ENCODE peak calls at places on chromosome 7, in seven cellular contexts. One of them, this sample, is unnamed.

GRCh38 chr7:21903074-21903786 is 42.5 kb downstream of the CDCA7L start:
- DNase-seq in tibial artery: no peak
- DNase-seq in kidney: no peak
- DNase-seq in fibroblast of mammary gland: peak; percentile 58
- DNase-seq in CD4-positive, alpha-beta T cell: no peak
- DNase-seq in foreskin keratinocyte: no peak
- DNase-seq in lung: no peak
- DNase-seq in this sample: no peak

GRCh38 chr7:23422384-23422783 is 47.9 kb downstream of the IGF2BP3 start:
- DNase-seq in tibial artery: no peak
- DNase-seq in kidney: no peak
- DNase-seq in fibroblast of mammary gland: no peak
- DNase-seq in CD4-positive, alpha-beta T cell: no peak
- DNase-seq in foreskin keratinocyte: no peak
- DNase-seq in lung: no peak
- DNase-seq in this sample: no peak

GRCh38 chr7:27520828-27521790 is 141.6 kb downstream of the HIBADH start:
- DNase-seq in tibial artery: no peak
- DNase-seq in kidney: peak; percentile 76
- DNase-seq in fibroblast of mammary gland: peak; percentile 87
- DNase-seq in CD4-positive, alpha-beta T cell: no peak
- DNase-seq in foreskin keratinocyte: no peak
- DNase-seq in lung: peak; percentile 44
- DNase-seq in this sample: no peak

GRCh38 chr7:1236831-1237701 is 4.4 kb downstream of the UNCX start:
- DNase-seq in tibial artery: no peak
- DNase-seq in kidney: no peak
- DNase-seq in fibroblast of mammary gland: no peak
- DNase-seq in CD4-positive, alpha-beta T cell: no peak
- DNase-seq in foreskin keratinocyte: no peak
- DNase-seq in lung: no peak
- DNase-seq in this sample: no peak

GRCh38 chr7:36475371-36475770 is 85.7 kb downstream of the ANLN start:
- DNase-seq in tibial artery: no peak
- DNase-seq in kidney: no peak
- DNase-seq in fibroblast of mammary gland: no peak
- DNase-seq in CD4-positive, alpha-beta T cell: no peak
- DNase-seq in foreskin keratinocyte: no peak
- DNase-seq in lung: no peak
- DNase-seq in this sample: no peak

GRCh38 chr7:54810401-54810800 is 51.4 kb upstream of the SEC61G start:
- DNase-seq in tibial artery: no peak
- DNase-seq in kidney: no peak
- DNase-seq in fibroblast of mammary gland: no peak
- DNase-seq in CD4-positive, alpha-beta T cell: no peak
- DNase-seq in foreskin keratinocyte: no peak
- DNase-seq in lung: no peak
- DNase-seq in this sample: no peak

GRCh38 chr7:95686109-95686508 is 86.2 kb upstream of the DYNC1I1 start:
- DNase-seq in tibial artery: peak; percentile 68
- DNase-seq in kidney: no peak
- DNase-seq in fibroblast of mammary gland: peak; percentile 76
- DNase-seq in CD4-positive, alpha-beta T cell: no peak
- DNase-seq in foreskin keratinocyte: peak; percentile 22
- DNase-seq in lung: peak; percentile 32
- DNase-seq in this sample: no peak

GRCh38 chr7:30142710-30143109 is 7.9 kb downstream of the MTURN start:
- DNase-seq in tibial artery: peak; percentile 83
- DNase-seq in kidney: no peak
- DNase-seq in fibroblast of mammary gland: peak; percentile 74
- DNase-seq in CD4-positive, alpha-beta T cell: no peak
- DNase-seq in foreskin keratinocyte: peak; percentile 87
- DNase-seq in lung: peak; percentile 65
- DNase-seq in this sample: no peak

GRCh38 chr7:124411796-124412195 is 353.8 kb downstream of the GPR37 start:
- DNase-seq in tibial artery: no peak
- DNase-seq in kidney: no peak
- DNase-seq in fibroblast of mammary gland: no peak
- DNase-seq in CD4-positive, alpha-beta T cell: no peak
- DNase-seq in foreskin keratinocyte: no peak
- DNase-seq in lung: no peak
- DNase-seq in this sample: no peak

GRCh38 chr7:119196183-119196582 is 971.7 kb downstream of the ANKRD7 start:
- DNase-seq in tibial artery: no peak
- DNase-seq in kidney: no peak
- DNase-seq in fibroblast of mammary gland: no peak
- DNase-seq in CD4-positive, alpha-beta T cell: no peak
- DNase-seq in foreskin keratinocyte: peak; percentile 41
- DNase-seq in lung: no peak
- DNase-seq in this sample: no peak

GRCh38 chr7:138980575-138981285 is 459 bp downstream of the KIAA1549 start:
- DNase-seq in tibial artery: no peak
- DNase-seq in kidney: peak; percentile 78
- DNase-seq in fibroblast of mammary gland: no peak
- DNase-seq in CD4-positive, alpha-beta T cell: no peak
- DNase-seq in foreskin keratinocyte: no peak
- DNase-seq in lung: no peak
- DNase-seq in this sample: peak; percentile 80

GRCh38 chr7:139725077-139725476 is 52.7 kb downstream of the HIPK2 start:
- DNase-seq in tibial artery: peak; percentile 52
- DNase-seq in kidney: no peak
- DNase-seq in fibroblast of mammary gland: peak; percentile 96
- DNase-seq in CD4-positive, alpha-beta T cell: no peak
- DNase-seq in foreskin keratinocyte: no peak
- DNase-seq in lung: no peak
- DNase-seq in this sample: no peak

GRCh38 chr7:39589323-39590111 is 23.3 kb downstream of the YAE1 start:
- DNase-seq in tibial artery: no peak
- DNase-seq in kidney: no peak
- DNase-seq in fibroblast of mammary gland: peak; percentile 84
- DNase-seq in CD4-positive, alpha-beta T cell: peak; percentile 24
- DNase-seq in foreskin keratinocyte: peak; percentile 89
- DNase-seq in lung: no peak
- DNase-seq in this sample: peak; percentile 57

GRCh38 chr7:125118444-125118843 is 188.8 kb upstream of the POT1 start:
- DNase-seq in tibial artery: no peak
- DNase-seq in kidney: no peak
- DNase-seq in fibroblast of mammary gland: peak; percentile 3
- DNase-seq in CD4-positive, alpha-beta T cell: no peak
- DNase-seq in foreskin keratinocyte: peak; percentile 73
- DNase-seq in lung: no peak
- DNase-seq in this sample: no peak

GRCh38 chr7:12491526-12491925 is 79.0 kb upstream of the SCIN start:
- DNase-seq in tibial artery: no peak
- DNase-seq in kidney: no peak
- DNase-seq in fibroblast of mammary gland: no peak
- DNase-seq in CD4-positive, alpha-beta T cell: no peak
- DNase-seq in foreskin keratinocyte: no peak
- DNase-seq in lung: no peak
- DNase-seq in this sample: no peak

GRCh38 chr7:128366986-128367385 is 5.5 kb upstream of the PRRT4 start:
- DNase-seq in tibial artery: no peak
- DNase-seq in kidney: no peak
- DNase-seq in fibroblast of mammary gland: no peak
- DNase-seq in CD4-positive, alpha-beta T cell: no peak
- DNase-seq in foreskin keratinocyte: no peak
- DNase-seq in lung: no peak
- DNase-seq in this sample: no peak

GRCh38 chr7:135143874-135144668 is 3.8 kb upstream of the TMEM140 start:
- DNase-seq in tibial artery: no peak
- DNase-seq in kidney: no peak
- DNase-seq in fibroblast of mammary gland: no peak
- DNase-seq in CD4-positive, alpha-beta T cell: no peak
- DNase-seq in foreskin keratinocyte: no peak
- DNase-seq in lung: no peak
- DNase-seq in this sample: no peak

GRCh38 chr7:133301444-133301843 is 48.6 kb downstream of the EXOC4 start:
- DNase-seq in tibial artery: no peak
- DNase-seq in kidney: no peak
- DNase-seq in fibroblast of mammary gland: peak; percentile 15
- DNase-seq in CD4-positive, alpha-beta T cell: no peak
- DNase-seq in foreskin keratinocyte: no peak
- DNase-seq in lung: no peak
- DNase-seq in this sample: no peak

GRCh38 chr7:116062666-116063065 is 32.1 kb upstream of the TFEC start:
- DNase-seq in tibial artery: no peak
- DNase-seq in kidney: no peak
- DNase-seq in fibroblast of mammary gland: no peak
- DNase-seq in CD4-positive, alpha-beta T cell: no peak
- DNase-seq in foreskin keratinocyte: no peak
- DNase-seq in lung: no peak
- DNase-seq in this sample: no peak

GRCh38 chr7:25845341-25845923 is 306.6 kb upstream of the NFE2L3 start:
- DNase-seq in tibial artery: no peak
- DNase-seq in kidney: no peak
- DNase-seq in fibroblast of mammary gland: no peak
- DNase-seq in CD4-positive, alpha-beta T cell: no peak
- DNase-seq in foreskin keratinocyte: no peak
- DNase-seq in lung: no peak
- DNase-seq in this sample: no peak

GRCh38 chr7:41573017-41573416 is 129.9 kb downstream of the INHBA start:
- DNase-seq in tibial artery: no peak
- DNase-seq in kidney: no peak
- DNase-seq in fibroblast of mammary gland: peak; percentile 36
- DNase-seq in CD4-positive, alpha-beta T cell: no peak
- DNase-seq in foreskin keratinocyte: peak; percentile 65
- DNase-seq in lung: no peak
- DNase-seq in this sample: no peak

GRCh38 chr7:27237735-27238334 is 4.8 kb upstream of the EVX1 start:
- DNase-seq in tibial artery: peak; percentile 34
- DNase-seq in kidney: no peak
- DNase-seq in fibroblast of mammary gland: peak; percentile 65
- DNase-seq in CD4-positive, alpha-beta T cell: no peak
- DNase-seq in foreskin keratinocyte: no peak
- DNase-seq in lung: no peak
- DNase-seq in this sample: no peak

GRCh38 chr7:2261611-2262010 is 19.6 kb downstream of the NUDT1 start:
- DNase-seq in tibial artery: no peak
- DNase-seq in kidney: no peak
- DNase-seq in fibroblast of mammary gland: no peak
- DNase-seq in CD4-positive, alpha-beta T cell: peak; percentile 7
- DNase-seq in foreskin keratinocyte: no peak
- DNase-seq in lung: no peak
- DNase-seq in this sample: peak; percentile 75

GRCh38 chr7:107661865-107662379 is 1.3 kb downstream of the SLC26A4 start:
- DNase-seq in tibial artery: no peak
- DNase-seq in kidney: no peak
- DNase-seq in fibroblast of mammary gland: no peak
- DNase-seq in CD4-positive, alpha-beta T cell: no peak
- DNase-seq in foreskin keratinocyte: no peak
- DNase-seq in lung: no peak
- DNase-seq in this sample: no peak
- TF ChIP-seq CTCF in tibial artery: no peak
- TF ChIP-seq CTCF in kidney: no peak
- TF ChIP-seq CTCF in fibroblast of mammary gland: no peak
- TF ChIP-seq CTCF in CD4-positive, alpha-beta T cell: no peak
- TF ChIP-seq CTCF in foreskin keratinocyte: no peak
- TF ChIP-seq CTCF in lung: no peak
- TF ChIP-seq CTCF in this sample: no peak

GRCh38 chr7:112452102-112452888 is 2.0 kb downstream of the IFRD1 start:
- DNase-seq in tibial artery: peak; percentile 92
- DNase-seq in kidney: no peak
- DNase-seq in fibroblast of mammary gland: peak; percentile 67
- DNase-seq in CD4-positive, alpha-beta T cell: no peak
- DNase-seq in foreskin keratinocyte: peak; percentile 42
- DNase-seq in lung: no peak
- DNase-seq in this sample: peak; percentile 34
- TF ChIP-seq CTCF in tibial artery: no peak
- TF ChIP-seq CTCF in kidney: no peak
- TF ChIP-seq CTCF in fibroblast of mammary gland: peak; percentile 28
- TF ChIP-seq CTCF in CD4-positive, alpha-beta T cell: no peak
- TF ChIP-seq CTCF in foreskin keratinocyte: peak; percentile 58
- TF ChIP-seq CTCF in lung: no peak
- TF ChIP-seq CTCF in this sample: peak; percentile 3

GRCh38 chr7:106018566-106019338 is 55.7 kb downstream of the CDHR3 start:
- DNase-seq in tibial artery: peak; percentile 17
- DNase-seq in kidney: no peak
- DNase-seq in fibroblast of mammary gland: no peak
- DNase-seq in CD4-positive, alpha-beta T cell: no peak
- DNase-seq in foreskin keratinocyte: no peak
- DNase-seq in lung: no peak
- DNase-seq in this sample: no peak
- TF ChIP-seq CTCF in tibial artery: no peak
- TF ChIP-seq CTCF in kidney: no peak
- TF ChIP-seq CTCF in fibroblast of mammary gland: no peak
- TF ChIP-seq CTCF in CD4-positive, alpha-beta T cell: no peak
- TF ChIP-seq CTCF in foreskin keratinocyte: no peak
- TF ChIP-seq CTCF in lung: no peak
- TF ChIP-seq CTCF in this sample: no peak

DNA sequence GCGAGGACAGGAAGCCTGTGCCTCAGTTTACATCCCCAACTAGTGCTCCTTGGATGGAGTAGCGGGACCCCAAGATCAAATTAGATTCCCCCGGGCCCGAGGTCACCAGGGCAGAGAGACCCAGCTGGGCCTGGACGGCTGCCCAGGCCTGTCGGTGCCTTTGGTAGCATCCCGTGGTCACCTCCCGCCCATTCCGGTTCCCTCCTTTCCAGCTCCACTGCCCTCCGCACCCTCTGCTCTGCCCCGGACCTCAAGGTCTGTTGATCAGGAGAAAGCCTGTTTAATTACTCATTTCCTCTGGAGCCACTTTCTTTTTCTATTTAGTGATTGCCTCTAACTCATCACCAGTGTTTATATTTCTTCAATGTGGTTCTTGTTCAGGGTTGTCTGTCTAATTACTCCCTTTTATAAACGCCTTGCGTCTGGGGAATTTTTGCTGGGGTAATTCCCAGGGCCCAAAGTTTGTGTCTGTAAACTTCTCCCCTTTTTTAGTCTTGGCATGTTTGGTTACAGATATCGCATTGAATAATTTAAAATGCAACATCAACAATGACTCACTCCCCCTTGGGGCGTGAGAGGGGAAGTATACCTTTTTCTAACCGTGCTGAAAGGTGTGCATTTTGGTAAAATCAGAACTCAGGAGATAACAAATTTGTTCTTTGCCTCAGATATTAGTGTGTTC is 1.9 kb downstream of the FOXK1 start:
- DNase-seq in tibial artery: peak; percentile 82
- DNase-seq in kidney: peak; percentile 93
- DNase-seq in fibroblast of mammary gland: peak; percentile 80
- DNase-seq in CD4-positive, alpha-beta T cell: no peak
- DNase-seq in foreskin keratinocyte: peak; percentile 76
- DNase-seq in lung: peak; percentile 57
- DNase-seq in this sample: peak; percentile 44
- TF ChIP-seq CTCF in tibial artery: peak; percentile 34
- TF ChIP-seq CTCF in kidney: no peak
- TF ChIP-seq CTCF in fibroblast of mammary gland: peak; percentile 14
- TF ChIP-seq CTCF in CD4-positive, alpha-beta T cell: peak; percentile 69
- TF ChIP-seq CTCF in foreskin keratinocyte: peak; percentile 23
- TF ChIP-seq CTCF in lung: no peak
- TF ChIP-seq CTCF in this sample: peak; percentile 28

This sample was measured in GM13976.